ENCODE peak calls at places on chromosomes 1 and 21, in six cellular contexts. R is upper lobe of left lung, S is stomach, E is adrenal gland, V is tibial nerve, Q is Peyer's patch. O is an unnamed sample.
A peak's percentile ranks its signal among the peaks of the same experiment; 100 is the strongest.

GRCh38 chr1:27487927-27488522 is 1.9 kb downstream of the WASF2 start:
- DNase-seq in R (no peak), S (no peak), E (no peak), V (no peak), Q (peak; percentile 40), O (no peak)

GRCh38 chr21:16423921-16424320 is 694.1 kb downstream of the USP25 start:
- DNase-seq in R (no peak), S (no peak), E (no peak), V (no peak), Q (no peak), O (no peak)

GRCh38 chr1:100188617-100189016 is 10.6 kb upstream of the LRRC39 start:
- DNase-seq in R (no peak), S (no peak), E (peak; percentile 73), V (no peak), Q (no peak), O (no peak)

GRCh38 chr1:17636612-17637011 is 97.1 kb downstream of the ARHGEF10L start:
- DNase-seq in R (no peak), S (no peak), E (no peak), V (no peak), Q (no peak), O (no peak)

GRCh38 chr1:218439541-218440295 is 94.6 kb downstream of the TGFB2 start:
- DNase-seq in R (no peak), S (no peak), E (no peak), V (no peak), Q (no peak), O (no peak)

GRCh38 chr1:170533331-170533730 is 1.4 kb downstream of the GORAB start:
- DNase-seq in R (peak; percentile 25), S (no peak), E (no peak), V (no peak), Q (no peak), O (no peak)

GRCh38 chr1:70142120-70142519 is 63.3 kb downstream of the LRRC40 start:
- DNase-seq in R (no peak), S (no peak), E (no peak), V (no peak), Q (no peak), O (no peak)

GRCh38 chr1:149843302-149844041 is 55.9 kb upstream of the BOLA1 start:
- DNase-seq in R (no peak), S (no peak), E (no peak), V (no peak), Q (peak; percentile 36), O (peak; percentile 25)

GRCh38 chr1:36342426-36343185 is 19.2 kb upstream of the EVA1B start:
- DNase-seq in R (peak; percentile 62), S (peak; percentile 52), E (peak; percentile 68), V (peak; percentile 39), Q (peak; percentile 75), O (no peak)

GRCh38 chr1:161068306-161069200 is 1.1 kb downstream of the ARHGAP30 start:
- DNase-seq in R (peak; percentile 85), S (peak; percentile 62), E (peak; percentile 67), V (no peak), Q (peak; percentile 94), O (no peak)

GRCh38 chr1:161071886-161072371 is 2.2 kb upstream of the ARHGAP30 start:
- DNase-seq in R (peak; percentile 78), S (peak; percentile 74), E (peak; percentile 81), V (no peak), Q (peak; percentile 85), O (no peak)

GRCh38 chr1:161069201-161069685 is 448 bp downstream of the ARHGAP30 start:
- DNase-seq in R (no peak), S (no peak), E (no peak), V (no peak), Q (no peak), O (no peak)

GRCh38 chr1:161070737-161071136 is 1.0 kb upstream of the ARHGAP30 start:
- DNase-seq in R (no peak), S (no peak), E (no peak), V (no peak), Q (no peak), O (no peak)

DNA sequence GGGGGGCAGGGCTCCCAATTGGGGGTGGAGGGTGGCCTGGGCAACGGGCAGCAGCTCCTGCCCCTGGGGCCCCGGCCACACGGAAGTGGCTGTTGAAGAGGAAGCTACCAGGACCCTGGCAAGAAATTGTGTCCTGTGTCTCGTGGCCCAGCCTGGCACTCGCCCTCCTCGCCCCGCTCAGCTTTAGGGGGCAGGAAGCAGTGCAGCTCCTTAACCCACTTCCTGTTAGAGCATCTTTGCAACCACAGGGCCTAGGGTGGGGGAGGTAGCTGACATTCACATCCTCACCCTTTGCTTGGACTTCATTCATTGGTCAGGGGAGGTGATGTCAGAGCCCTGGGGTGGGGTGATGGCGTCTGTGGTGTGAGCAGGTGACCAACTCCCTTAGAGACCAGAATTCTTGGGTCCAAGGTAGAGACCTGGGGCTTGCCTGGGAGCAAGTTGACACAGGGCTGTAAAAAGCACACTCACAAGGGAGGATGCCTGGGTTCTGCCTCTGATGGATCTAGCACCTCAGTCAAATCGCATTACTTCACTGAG is at the start of gene ARHGAP30:
- DNase-seq in R (peak; percentile 82), S (peak; percentile 60), E (peak; percentile 69), V (peak; percentile 16), Q (peak; percentile 95), O (peak; percentile 90)
- H3K4me3 ChIP-seq in R (peak within 1 kb of the TSS; percentile 45), S (peak within 1 kb of the TSS; percentile 41), E (no peak within 1 kb of the TSS), V (peak within 1 kb of the TSS; percentile 27), Q (peak within 1 kb of the TSS; percentile 70), O (peak within 1 kb of the TSS; percentile 8)

GRCh38 chr1:10101929-10102328 is 69.2 kb downstream of the UBE4B start:
- DNase-seq in R (no peak), S (no peak), E (no peak), V (no peak), Q (no peak), O (no peak)
- TF ChIP-seq CTCF in R (no peak), S (no peak), E (no peak), V (no peak), Q (no peak), O (no peak)

GRCh38 chr1:179831225-179831624 is 46.4 kb downstream of the TOR1AIP2 start:
- DNase-seq in R (no peak), S (no peak), E (no peak), V (no peak), Q (no peak), O (no peak)
- TF ChIP-seq POLR2A in R (no peak), S (no peak), E (no peak), V (no peak), Q (no peak), O (no peak)

GRCh38 chr1:212816567-212817278 is 25.0 kb downstream of the TATDN3 start:
- DNase-seq in R (no peak), S (no peak), E (no peak), V (no peak), Q (no peak), O (no peak)
- H3K4me3 ChIP-seq in R (no peak overlapping the region), S (no peak overlapping the region), E (no peak overlapping the region), V (no peak overlapping the region), Q (no peak overlapping the region), O (no peak overlapping the region)

GRCh38 chr1:247681288-247681897 is 1.9 kb upstream of the OR13G1 start:
- DNase-seq in R (no peak), S (peak; percentile 42), E (peak; percentile 47), V (no peak), Q (peak; percentile 62), O (peak; percentile 17)
- TF ChIP-seq CTCF in R (peak; percentile 64), S (no peak), E (peak; percentile 63), V (peak; percentile 50), Q (peak; percentile 35), O (no peak)

GRCh38 chr1:32703479-32704291 is 1.1 kb upstream of the SYNC start:
- DNase-seq in R (no peak), S (no peak), E (no peak), V (no peak), Q (no peak), O (no peak)

GRCh38 chr1:32701951-32702598 is 495 bp downstream of the SYNC start:
- DNase-seq in R (peak; percentile 73), S (no peak), E (no peak), V (no peak), Q (no peak), O (no peak)

GRCh38 chr1:32705516-32705915 is 2.9 kb upstream of the SYNC start:
- DNase-seq in R (no peak), S (no peak), E (no peak), V (no peak), Q (no peak), O (no peak)

GRCh38 chr1:32701421-32701911 is 1.1 kb downstream of the SYNC start:
- DNase-seq in R (peak; percentile 35), S (no peak), E (peak; percentile 64), V (no peak), Q (no peak), O (peak; percentile 31)

GRCh38 chr1:32702599-32703478 is at the start of gene SYNC:
- DNase-seq in R (peak; percentile 87), S (peak; percentile 60), E (peak; percentile 58), V (peak; percentile 53), Q (peak; percentile 84), O (peak; percentile 94)
- TF ChIP-seq POLR2A in R (peak; percentile 76), S (no peak), E (no peak), V (no peak), Q (peak; percentile 55), O (no peak)

GRCh38 chr1:45976623-45977022 is 155.8 kb downstream of the PIK3R3 start:
- DNase-seq in R (no peak), S (no peak), E (no peak), V (no peak), Q (no peak), O (no peak)
- H3K4me3 ChIP-seq in R (no peak overlapping the region), S (no peak overlapping the region), E (no peak overlapping the region), V (no peak overlapping the region), Q (no peak overlapping the region), O (no peak overlapping the region)

GRCh38 chr1:33008051-33008914 is 28.4 kb downstream of the AK2 start:
- DNase-seq in R (peak; percentile 91), S (peak; percentile 83), E (no peak), V (no peak), Q (no peak), O (no peak)

GRCh38 chr1:33005812-33006465 is 30.7 kb downstream of the AK2 start:
- DNase-seq in R (no peak), S (peak; percentile 33), E (peak; percentile 50), V (no peak), Q (no peak), O (no peak)

GRCh38 chr1:33009561-33009960 is 27.1 kb downstream of the AK2 start:
- DNase-seq in R (no peak), S (no peak), E (no peak), V (no peak), Q (no peak), O (no peak)

GRCh38 chr1:33005117-33005811 is 31.4 kb downstream of the AK2 start:
- DNase-seq in R (no peak), S (no peak), E (no peak), V (no peak), Q (no peak), O (no peak)

GRCh38 chr1:33007190-33008050 is 29.3 kb downstream of the AK2 start:
- DNase-seq in R (peak; percentile 85), S (peak; percentile 56), E (peak; percentile 79), V (no peak), Q (peak; percentile 71), O (no peak)
- TF ChIP-seq CTCF in R (peak; percentile 29), S (no peak), E (peak; percentile 42), V (peak; percentile 20), Q (peak; percentile 54), O (no peak)

DNA sequence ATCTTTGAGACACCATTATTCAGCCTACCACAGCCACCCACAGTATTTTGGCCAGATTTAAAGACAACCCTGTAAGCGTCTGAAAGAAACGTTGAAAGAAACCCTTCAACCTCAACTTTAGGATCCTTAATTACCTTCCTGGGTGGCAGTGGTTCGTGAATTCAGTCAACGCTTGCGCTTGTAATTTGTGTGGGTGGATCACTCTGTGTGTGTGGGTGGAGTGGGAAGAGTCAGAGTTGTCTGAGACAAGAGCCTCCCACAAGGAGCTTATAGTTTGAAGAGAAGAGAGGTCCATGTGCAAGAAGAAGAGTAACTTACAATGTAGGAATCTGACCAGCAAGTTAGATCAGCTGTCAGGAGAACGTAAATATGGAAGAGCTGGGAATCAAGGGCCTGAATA is 8.4 kb downstream of the COQ8A start:
- DNase-seq in R (no peak), S (no peak), E (no peak), V (no peak), Q (peak; percentile 18), O (peak; percentile 5)
- TF ChIP-seq POLR2A in R (no peak), S (no peak), E (no peak), V (no peak), Q (no peak), O (no peak)

O was measured in lower leg skin.